ENCODE peak calls at places on chromosomes 7 and 10, in five cellular contexts. H, J, I, V and L are unnamed samples.

GRCh38 chr10:61721431-61721830 is 58.7 kb downstream of the CABCOCO1 start:
- DNase-seq in H (no peak), J (no peak), I (no peak), V (no peak), L (no peak)

GRCh38 chr10:89342219-89342966 is 14.6 kb downstream of the IFIT3 start:
- DNase-seq in H (no peak), J (peak), I (peak), V (no peak), L (no peak)

GRCh38 chr10:13338337-13339128 is 9.6 kb downstream of the SEPHS1 start:
- DNase-seq in H (no peak), J (peak), I (no peak), V (no peak), L (no peak)

GRCh38 chr10:60235001-60235400 is 154.7 kb downstream of the ANK3 start:
- DNase-seq in H (no peak), J (peak), I (no peak), V (no peak), L (peak)

GRCh38 chr7:45021604-45022296 is 21.7 kb downstream of the CCM2 start:
- DNase-seq in H (no peak), J (peak), I (no peak), V (no peak), L (no peak)

GRCh38 chr7:92831716-92832622 is 4.4 kb downstream of the CDK6 start:
- DNase-seq in H (no peak), J (peak), I (no peak), V (no peak), L (no peak)

GRCh38 chr10:70985824-70986336 is 97.5 kb upstream of the PCBD1 start:
- DNase-seq in H (no peak), J (no peak), I (no peak), V (no peak), L (peak)

GRCh38 chr10:90592903-90593302 is 264.9 kb downstream of the HTR7 start:
- DNase-seq in H (no peak), J (peak), I (peak), V (peak), L (no peak)

GRCh38 chr7:85829817-85830432 is 643.1 kb upstream of the SEMA3D start:
- DNase-seq in H (no peak), J (peak), I (no peak), V (no peak), L (no peak)

GRCh38 chr10:127354992-127355391 is 158.6 kb upstream of the INSYN2A start:
- DNase-seq in H (no peak), J (no peak), I (no peak), V (peak), L (no peak)

GRCh38 chr10:3395487-3395886 is 222.9 kb upstream of the PITRM1 start:
- DNase-seq in H (no peak), J (no peak), I (no peak), V (no peak), L (peak)

GRCh38 chr7:127252736-127253288 is at the start of gene GRM8:
- DNase-seq in H (no peak), J (peak), I (peak), V (no peak), L (peak)

GRCh38 chr10:131723601-131724530 is 176.9 kb upstream of the PPP2R2D start:
- DNase-seq in H (no peak), J (no peak), I (no peak), V (no peak), L (no peak)

GRCh38 chr7:38181111-38181510 is 3.1 kb downstream of the STARD3NL start:
- DNase-seq in H (no peak), J (no peak), I (no peak), V (no peak), L (no peak)

GRCh38 chr7:69643708-69644445 is 45.6 kb downstream of the AUTS2 start:
- DNase-seq in H (no peak), J (no peak), I (peak), V (no peak), L (no peak)

GRCh38 chr10:23391817-23392216 is 47.1 kb upstream of the OTUD1 start:
- DNase-seq in H (no peak), J (no peak), I (no peak), V (no peak), L (no peak)

GRCh38 chr7:87110778-87111177 is 41.5 kb upstream of the DMTF1 start:
- DNase-seq in H (no peak), J (peak), I (no peak), V (no peak), L (no peak)

GRCh38 chr7:122301858-122302745 is 2.4 kb downstream of the FEZF1 start:
- DNase-seq in H (no peak), J (no peak), I (no peak), V (no peak), L (no peak)

GRCh38 chr7:2873146-2873545 is 29.0 kb upstream of the GNA12 start:
- DNase-seq in H (no peak), J (no peak), I (peak), V (no peak), L (no peak)

GRCh38 chr10:68598978-68599753 is 39.0 kb downstream of the TET1 start:
- DNase-seq in H (no peak), J (peak), I (peak), V (no peak), L (peak)

GRCh38 chr10:75632750-75633462 is 201.5 kb downstream of the LRMDA start:
- DNase-seq in H (no peak), J (no peak), I (no peak), V (no peak), L (no peak)

GRCh38 chr7:147413243-147413642 is 1177.3 kb upstream of the C7orf33 start:
- DNase-seq in H (no peak), J (no peak), I (no peak), V (no peak), L (no peak)

GRCh38 chr7:4931932-4932331 is 27.1 kb downstream of the MMD2 start:
- DNase-seq in H (no peak), J (no peak), I (no peak), V (peak), L (no peak)

GRCh38 chr10:60798031-60798430 is 19.8 kb downstream of the CDK1 start:
- DNase-seq in H (no peak), J (peak), I (no peak), V (no peak), L (no peak)

DNA sequence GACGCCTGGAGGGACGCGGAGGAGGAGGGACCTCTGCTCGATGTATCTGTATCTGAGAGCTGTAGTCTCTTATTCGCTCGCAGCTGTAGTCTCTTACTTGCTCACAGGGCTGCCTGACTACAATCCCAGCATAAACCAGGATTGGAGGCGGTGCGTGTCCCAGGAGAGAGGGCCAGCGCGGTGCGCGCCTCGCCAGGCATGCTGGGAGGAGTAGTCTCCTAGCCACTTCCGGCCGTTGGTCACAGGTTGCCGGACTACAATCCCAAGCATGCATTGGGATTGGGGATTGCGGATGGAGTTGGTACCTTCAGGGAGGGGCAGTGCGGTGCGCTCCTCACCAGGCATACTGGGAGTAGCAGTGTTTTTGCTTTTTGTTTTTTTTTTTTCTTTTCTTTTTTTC is 421.7 kb upstream of the NUPR2 start:
- DNase-seq in H (no peak), J (no peak), I (no peak), V (no peak), L (no peak)
- TF ChIP-seq POLR2A in H (no peak), J (no peak), I (no peak), V (no peak), L (no peak)

GRCh38 chr10:29845166-29845565 is 210.4 kb upstream of the SVIL start:
- DNase-seq in H (no peak), J (no peak), I (no peak), V (no peak), L (no peak)

GRCh38 chr10:29839826-29840515 is 205.2 kb upstream of the SVIL start:
- DNase-seq in H (no peak), J (no peak), I (no peak), V (no peak), L (peak)

GRCh38 chr10:29841724-29842649 is 207.2 kb upstream of the SVIL start:
- DNase-seq in H (no peak), J (peak), I (no peak), V (no peak), L (peak)

GRCh38 chr10:29840516-29841276 is 205.9 kb upstream of the SVIL start:
- DNase-seq in H (no peak), J (no peak), I (no peak), V (no peak), L (peak)

GRCh38 chr10:29843143-29843542 is 208.4 kb upstream of the SVIL start:
- DNase-seq in H (no peak), J (no peak), I (no peak), V (no peak), L (no peak)
- TF ChIP-seq POLR2A in H (no peak), J (no peak), I (no peak), V (no peak), L (no peak)

DNA sequence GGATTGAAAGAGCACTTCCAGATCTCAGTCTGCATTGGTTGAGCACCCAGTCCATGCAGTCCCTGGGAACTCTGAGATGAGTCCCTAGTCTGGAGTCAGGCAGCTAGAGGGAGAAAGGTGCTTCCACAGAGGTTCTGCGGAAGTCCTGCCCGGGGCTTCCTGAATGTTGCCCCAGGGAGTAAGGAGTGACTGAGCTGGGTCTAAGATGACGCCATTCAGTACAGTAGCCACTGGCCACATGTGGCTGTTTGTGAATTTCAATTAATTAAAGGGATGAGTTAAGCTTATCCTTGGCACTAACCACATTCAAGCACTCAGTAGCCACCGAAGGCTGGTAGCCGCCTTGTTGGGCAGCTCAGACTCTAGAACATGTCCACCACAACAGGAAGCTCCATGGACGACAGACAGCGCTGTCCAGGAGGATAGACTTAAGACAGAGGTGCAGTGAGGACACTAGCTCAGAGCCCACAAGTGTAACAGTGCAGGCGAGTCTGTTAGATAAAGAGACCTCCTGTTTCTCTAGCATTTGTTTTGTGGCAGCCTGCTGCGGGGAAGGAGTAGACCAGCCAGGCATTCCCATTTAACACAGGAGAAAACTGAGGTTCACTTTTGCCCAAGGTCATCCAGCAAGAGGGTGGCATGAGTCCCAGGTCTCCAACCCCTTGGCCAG is 101.6 kb upstream of the PPIF start:
- DNase-seq in H (no peak), J (no peak), I (no peak), V (no peak), L (no peak)
- TF ChIP-seq POLR2A in H (no peak), J (no peak), I (no peak), V (no peak), L (no peak)

DNA sequence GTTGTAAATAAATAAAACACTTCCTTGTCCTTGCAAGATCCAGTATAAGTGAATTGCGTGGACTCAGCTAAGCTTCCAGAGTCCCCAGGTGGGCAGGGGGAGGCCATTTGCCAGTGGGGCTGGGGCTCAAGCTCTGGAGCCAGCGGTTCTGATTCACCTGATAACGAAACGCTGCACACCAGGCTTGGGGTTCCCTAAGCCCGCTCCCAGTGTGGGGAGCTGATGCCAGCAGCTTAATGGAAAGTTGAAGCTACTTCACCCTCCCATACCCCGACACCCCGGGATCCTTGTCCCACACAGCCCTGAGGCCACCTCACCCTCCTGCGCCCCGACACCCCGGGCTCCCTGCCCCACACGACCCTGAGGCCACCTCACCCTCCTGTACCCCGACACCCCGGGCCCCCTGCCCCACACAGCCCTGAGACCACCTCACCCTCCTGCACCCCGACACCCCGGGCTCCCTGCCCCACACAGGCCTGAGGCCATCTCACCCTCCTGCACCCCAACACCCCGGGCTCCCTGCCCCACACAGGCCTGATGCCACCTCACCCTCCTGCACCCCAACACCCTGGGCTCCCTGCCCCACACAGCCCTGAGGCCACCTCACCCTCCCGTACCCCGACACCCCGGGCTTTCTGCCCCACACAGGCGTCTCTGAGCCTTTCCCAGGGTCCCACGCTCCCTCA is 30.8 kb downstream of the FKBP6 start:
- DNase-seq in H (no peak), J (no peak), I (no peak), V (no peak), L (no peak)
- TF ChIP-seq POLR2A in H (no peak), J (no peak), I (no peak), V (no peak), L (no peak)

DNA sequence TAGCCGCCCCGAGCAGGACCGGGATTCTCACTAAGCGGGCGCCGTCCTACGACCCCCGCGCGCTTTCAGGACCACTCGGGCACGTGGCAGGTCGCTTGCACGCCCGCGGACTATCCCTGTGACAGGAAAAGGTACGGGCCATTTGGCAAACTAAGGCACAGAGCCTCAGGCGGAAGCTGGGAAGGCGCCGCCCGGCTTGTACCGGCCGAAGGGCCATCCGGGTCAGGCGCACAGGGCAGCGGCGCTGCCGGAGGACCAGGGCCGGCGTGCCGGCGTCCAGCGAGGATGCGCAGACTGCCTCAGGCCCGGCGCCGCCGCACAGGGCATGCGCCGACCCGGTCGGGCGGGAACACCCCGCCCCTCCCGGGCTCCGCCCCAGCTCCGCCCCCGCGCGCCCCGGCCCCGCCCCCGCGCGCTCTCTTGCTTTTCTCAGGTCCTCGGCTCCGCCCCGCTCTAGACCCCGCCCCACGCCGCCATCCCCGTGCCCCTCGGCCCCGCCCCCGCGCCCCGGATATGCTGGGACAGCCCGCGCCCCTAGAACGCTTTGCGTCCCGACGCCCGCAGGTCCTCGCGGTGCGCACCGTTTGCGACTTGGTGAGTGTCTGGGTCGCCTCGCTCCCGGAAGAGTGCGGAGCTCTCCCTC is at the start of gene MGMT:
- DNase-seq in H (peak), J (peak), I (peak), V (peak), L (peak)
- TF ChIP-seq POLR2A in H (peak), J (peak), I (peak), V (no peak), L (peak)

DNA sequence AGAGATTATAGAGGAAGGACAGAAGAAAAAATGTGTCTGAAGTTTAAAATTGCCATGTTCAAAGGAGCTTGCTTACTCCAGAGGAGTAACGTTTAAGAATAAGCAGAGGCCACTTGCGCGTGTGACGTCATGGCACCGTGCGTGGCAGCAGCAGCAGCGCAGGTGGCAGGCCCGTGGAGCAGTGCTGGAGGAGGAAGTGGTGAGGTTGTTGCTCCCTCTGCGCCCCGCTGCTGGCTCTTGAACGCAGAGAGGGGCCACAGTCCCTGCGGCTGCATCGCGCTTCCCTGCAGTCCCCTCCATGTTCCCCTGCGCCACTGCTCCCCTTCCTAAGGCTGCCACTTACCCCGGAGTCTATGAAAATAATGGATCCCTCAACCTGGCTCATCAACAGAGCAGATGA is 37.5 kb downstream of the GDI2 start:
- DNase-seq in H (peak), J (no peak), I (no peak), V (no peak), L (no peak)
- TF ChIP-seq POLR2A in H (no peak), J (no peak), I (no peak), V (no peak), L (no peak)

GRCh38 chr7:157011333-157012112 is 1.1 kb upstream of the MNX1 start:
- DNase-seq in H (no peak), J (no peak), I (no peak), V (no peak), L (no peak)

GRCh38 chr7:157009170-157009777 is 1.2 kb downstream of the MNX1 start:
- DNase-seq in H (no peak), J (no peak), I (no peak), V (no peak), L (no peak)

GRCh38 chr7:157009778-157010587 is 480 bp downstream of the MNX1 start:
- DNase-seq in H (no peak), J (no peak), I (no peak), V (no peak), L (no peak)

GRCh38 chr7:157012113-157012547 is 1.7 kb upstream of the MNX1 start:
- DNase-seq in H (no peak), J (no peak), I (no peak), V (no peak), L (no peak)

GRCh38 chr7:157010588-157011332 is at the start of gene MNX1:
- DNase-seq in H (no peak), J (no peak), I (peak), V (peak), L (peak)
- TF ChIP-seq POLR2A in H (peak), J (no peak), I (no peak), V (no peak), L (no peak)

DNA sequence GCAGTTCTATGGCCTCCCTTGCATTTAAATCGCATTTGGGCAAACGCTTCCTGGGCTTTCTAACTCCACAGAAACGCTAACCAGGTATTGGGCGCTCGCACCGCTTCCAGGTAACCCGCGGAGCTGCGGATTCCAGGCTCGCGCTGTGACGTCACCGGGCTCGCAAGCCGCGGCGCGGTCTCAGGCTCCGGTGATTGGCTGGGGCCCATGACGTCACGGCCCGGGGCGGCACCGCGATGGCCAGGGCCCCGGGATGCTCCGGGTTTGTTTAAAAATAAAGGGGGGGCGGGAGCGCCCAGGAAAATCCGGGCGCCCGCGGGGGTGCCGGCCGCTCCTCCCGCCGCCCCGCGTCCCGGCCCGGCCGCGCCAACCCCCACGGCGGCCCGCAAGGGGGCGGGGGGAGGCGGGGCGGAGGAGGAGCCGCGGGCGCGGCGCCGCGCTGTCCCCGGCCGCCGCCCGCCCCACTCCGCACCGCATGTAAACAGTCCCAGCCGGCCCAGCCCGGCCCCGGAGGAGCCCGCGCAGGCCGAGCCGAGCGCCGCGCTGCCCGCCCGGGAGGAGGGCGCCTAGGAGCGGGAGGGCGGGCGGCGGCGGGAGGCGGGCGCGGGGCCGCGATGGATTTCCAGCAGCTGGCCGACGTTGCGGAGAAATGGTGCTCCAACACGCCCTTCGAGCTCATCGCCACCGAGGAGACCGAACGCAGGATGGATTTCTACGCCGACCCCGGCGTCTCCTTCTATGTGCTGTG is at the start of gene MTURN:
- DNase-seq in H (peak), J (peak), I (peak), V (peak), L (peak)
- TF ChIP-seq POLR2A in H (peak), J (peak), I (peak), V (no peak), L (peak)